ENCODE peak calls at places on chromosome 9, in five cellular contexts. L is H1, G is heart left ventricle, Q is IMR-90, Y is H9. K is an unnamed sample. For H3K4me1 and H3K27me3, the result is how much of the 10 kb centered on the place peaks cover.

GRCh38 chr9:32502996-32503395 is 23.0 kb downstream of the RIGI start:
- DNase-seq in L (no peak), G (no peak), Q (no peak), Y (no peak), K (peak)

GRCh38 chr9:96080364-96080763 is 204.9 kb downstream of the ERCC6L2 start:
- DNase-seq in L (no peak), G (no peak), Q (no peak), Y (no peak), K (no peak)

GRCh38 chr9:20209421-20210340 is 412.6 kb downstream of the MLLT3 start:
- DNase-seq in L (no peak), G (no peak), Q (no peak), Y (no peak), K (no peak)

GRCh38 chr9:79665926-79666325 is 94.2 kb downstream of the TLE4 start:
- DNase-seq in L (no peak), G (no peak), Q (no peak), Y (no peak), K (no peak)

GRCh38 chr9:133887540-133888047 is 104.5 kb downstream of the VAV2 start:
- DNase-seq in L (no peak), G (no peak), Q (no peak), Y (no peak), K (no peak)

GRCh38 chr9:129838707-129839259 is 3.5 kb downstream of the USP20 start:
- DNase-seq in L (no peak), G (no peak), Q (peak), Y (no peak), K (no peak)

GRCh38 chr9:75378036-75378435 is 289.7 kb downstream of the OSTF1 start:
- DNase-seq in L (no peak), G (peak), Q (no peak), Y (no peak), K (no peak)

GRCh38 chr9:99868845-99869244 is 37.6 kb upstream of the STX17 start:
- DNase-seq in L (no peak), G (no peak), Q (peak), Y (no peak), K (no peak)

GRCh38 chr9:14441976-14442651 is 128.2 kb upstream of the NFIB start:
- DNase-seq in L (no peak), G (no peak), Q (peak), Y (peak), K (peak)

GRCh38 chr9:80648336-80648735 is 1041.0 kb downstream of the TLE1 start:
- DNase-seq in L (no peak), G (no peak), Q (peak), Y (no peak), K (no peak)

GRCh38 chr9:91541744-91542143 is 118.1 kb upstream of the NFIL3 start:
- DNase-seq in L (no peak), G (no peak), Q (peak), Y (no peak), K (no peak)

GRCh38 chr9:92808726-92809451 is 44.3 kb upstream of the BICD2 start:
- DNase-seq in L (peak), G (peak), Q (peak), Y (peak), K (peak)

GRCh38 chr9:69577123-69577522 is 95.0 kb downstream of the APBA1 start:
- DNase-seq in L (no peak), G (no peak), Q (peak), Y (no peak), K (no peak)

GRCh38 chr9:91714020-91714721 is 235.9 kb downstream of the ROR2 start:
- DNase-seq in L (peak), G (peak), Q (peak), Y (peak), K (peak)

GRCh38 chr9:83583151-83584014 is 39.6 kb upstream of the IDNK start:
- DNase-seq in L (peak), G (no peak), Q (peak), Y (peak), K (peak)

GRCh38 chr9:2000314-2000713 is 14.8 kb upstream of the SMARCA2 start:
- DNase-seq in L (no peak), G (no peak), Q (no peak), Y (no peak), K (no peak)

GRCh38 chr9:112380102-112380581 is at the start of gene HSDL2:
- DNase-seq in L (no peak), G (no peak), Q (peak), Y (no peak), K (no peak)

GRCh38 chr9:109887079-109887478 is 107.1 kb downstream of the PALM2AKAP2 start:
- DNase-seq in L (no peak), G (no peak), Q (peak), Y (no peak), K (no peak)

GRCh38 chr9:14313378-14313940 is 482 bp downstream of the NFIB start:
- DNase-seq in L (no peak), G (peak), Q (peak), Y (peak), K (peak)

GRCh38 chr9:2126331-2126789 is 111.2 kb downstream of the SMARCA2 start:
- DNase-seq in L (no peak), G (no peak), Q (peak), Y (no peak), K (no peak)

GRCh38 chr9:3898371-3899218 is 372.8 kb upstream of the RFX3 start:
- DNase-seq in L (no peak), G (no peak), Q (no peak), Y (no peak), K (no peak)

GRCh38 chr9:129242971-129243561 is 65.0 kb upstream of the IER5L start:
- DNase-seq in L (no peak), G (peak), Q (peak), Y (no peak), K (no peak)

GRCh38 chr9:96567203-96567700 is 52.4 kb downstream of the CDC14B start:
- DNase-seq in L (peak), G (peak), Q (no peak), Y (peak), K (no peak)

GRCh38 chr9:2014696-2015580 is at the start of gene SMARCA2:
- DNase-seq in L (no peak), G (peak), Q (peak), Y (peak), K (peak)

GRCh38 chr9:136170291-136170901 is 34.5 kb downstream of the LHX3 start:
- DNase-seq in L (no peak), G (peak), Q (no peak), Y (peak), K (peak)

GRCh38 chr9:12849486-12850010 is 74.7 kb downstream of the LURAP1L start:
- DNase-seq in L (no peak), G (no peak), Q (peak), Y (no peak), K (no peak)

GRCh38 chr9:4099961-4100360 is 199.9 kb downstream of the GLIS3 start:
- DNase-seq in L (no peak), G (no peak), Q (no peak), Y (no peak), K (no peak)

GRCh38 chr9:102459828-102460227 is 535.3 kb upstream of the CYLC2 start:
- DNase-seq in L (no peak), G (no peak), Q (no peak), Y (no peak), K (no peak)

GRCh38 chr9:36445800-36446361 is 45.8 kb upstream of the RNF38 start:
- DNase-seq in L (no peak), G (no peak), Q (no peak), Y (no peak), K (no peak)

GRCh38 chr9:77647659-77648457 is at the start of gene GNA14:
- DNase-seq in L (no peak), G (peak), Q (no peak), Y (peak), K (peak)

GRCh38 chr9:72292874-72293607 is 72.0 kb downstream of the ZFAND5 start:
- DNase-seq in L (no peak), G (no peak), Q (peak), Y (no peak), K (no peak)

GRCh38 chr9:116100711-116101111 is 52.9 kb upstream of the PAPPA start:
- DNase-seq in L (no peak), G (no peak), Q (peak), Y (no peak), K (no peak)

GRCh38 chr9:18459958-18460584 is 13.9 kb upstream of the ADAMTSL1 start:
- DNase-seq in L (no peak), G (no peak), Q (peak), Y (no peak), K (no peak)

GRCh38 chr9:99018653-99019052 is 74.9 kb downstream of the COL15A1 start:
- DNase-seq in L (no peak), G (no peak), Q (no peak), Y (no peak), K (no peak)

GRCh38 chr9:125522328-125522725 is 184.7 kb downstream of the MAPKAP1 start:
- DNase-seq in L (no peak), G (no peak), Q (peak), Y (no peak), K (no peak)

GRCh38 chr9:107351382-107352045 is 68.4 kb downstream of the RAD23B start:
- DNase-seq in L (no peak), G (no peak), Q (no peak), Y (no peak), K (no peak)

GRCh38 chr9:124769451-124770358 is 1.4 kb downstream of the NR6A1 start:
- DNase-seq in L (no peak), G (no peak), Q (no peak), Y (peak), K (peak)

GRCh38 chr9:131838581-131839280 is 98.9 kb upstream of the RAPGEF1 start:
- DNase-seq in L (no peak), G (peak), Q (no peak), Y (peak), K (peak)

GRCh38 chr9:131836021-131836420 is 96.1 kb upstream of the RAPGEF1 start:
- DNase-seq in L (no peak), G (peak), Q (no peak), Y (no peak), K (peak)

GRCh38 chr9:131837836-131838235 is 98.0 kb upstream of the RAPGEF1 start:
- DNase-seq in L (no peak), G (peak), Q (no peak), Y (no peak), K (no peak)

GRCh38 chr9:131836607-131837315 is 96.9 kb upstream of the RAPGEF1 start:
- DNase-seq in L (no peak), G (peak), Q (no peak), Y (no peak), K (no peak)

DNA sequence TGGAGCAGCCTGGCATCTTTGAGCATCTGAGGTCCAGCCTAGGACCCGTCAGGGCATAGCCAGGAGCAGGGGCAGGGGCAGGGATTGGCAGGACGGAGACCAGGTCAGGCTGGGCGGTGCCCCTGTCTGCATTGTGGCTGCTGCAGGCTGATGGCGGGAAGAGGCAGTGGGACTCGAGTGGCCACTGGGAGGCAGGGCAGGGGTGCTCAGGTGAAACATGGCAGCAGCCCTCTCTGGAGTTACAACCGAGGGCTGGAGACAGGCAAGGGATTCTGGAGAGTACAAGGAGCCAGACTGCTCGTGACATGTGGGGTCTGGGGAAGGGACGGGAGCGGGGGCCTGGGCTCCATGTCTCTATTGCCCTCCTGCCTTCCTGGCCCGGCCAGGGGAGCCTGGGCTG is 97.4 kb upstream of the RAPGEF1 start:
- DNase-seq in L (no peak), G (peak), Q (no peak), Y (peak), K (peak)
- TF ChIP-seq CTCF in L (peak), G (peak), Q (peak), Y (peak), K (peak)

GRCh38 chr9:121736147-121736721 is 84.8 kb downstream of the DAB2IP start:
- DNase-seq in L (no peak), G (peak), Q (peak), Y (peak), K (peak)
- H3K4me1 ChIP-seq in L (under half), G (half or more), Q (under half), Y (under half), K (under half)

DNA sequence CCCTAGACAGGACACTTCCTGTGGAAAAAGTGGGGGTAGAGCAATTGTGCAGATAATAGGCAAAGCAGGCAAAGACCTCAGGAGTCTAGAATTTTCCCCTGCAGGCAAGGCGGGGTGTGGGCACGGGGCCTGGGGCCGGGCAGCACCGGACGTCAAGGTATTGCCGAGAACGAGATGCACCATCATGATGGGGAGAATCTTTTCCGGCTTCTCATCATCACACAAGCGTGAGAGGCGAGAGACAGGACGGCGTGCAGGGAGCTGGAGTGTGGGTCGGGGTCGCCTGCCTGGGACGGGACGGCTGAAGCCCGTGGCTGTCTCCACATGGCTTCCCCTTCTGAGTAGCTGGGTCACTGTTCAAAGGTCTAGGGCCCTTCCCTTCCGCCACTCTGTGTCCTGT is 44.5 kb downstream of the OLFM1 start:
- DNase-seq in L (no peak), G (no peak), Q (no peak), Y (no peak), K (no peak)
- H3K27me3 ChIP-seq in L (under half), G (half or more), Q (under half), Y (under half), K (under half)

GRCh38 chr9:137174722-137175293 is 3.0 kb upstream of the TMEM210 start:
- DNase-seq in L (no peak), G (no peak), Q (no peak), Y (peak), K (peak)

GRCh38 chr9:137173795-137174664 is 2.2 kb upstream of the TMEM210 start:
- DNase-seq in L (no peak), G (no peak), Q (no peak), Y (no peak), K (no peak)

GRCh38 chr9:137178201-137178938 is 6.5 kb upstream of the TMEM210 start:
- DNase-seq in L (no peak), G (no peak), Q (no peak), Y (no peak), K (no peak)

GRCh38 chr9:137175345-137175961 is 3.6 kb upstream of the TMEM210 start:
- DNase-seq in L (no peak), G (no peak), Q (no peak), Y (peak), K (peak)

GRCh38 chr9:137176302-137177182 is 4.7 kb upstream of the TMEM210 start:
- DNase-seq in L (no peak), G (no peak), Q (peak), Y (peak), K (peak)
- TF ChIP-seq CTCF in L (peak), G (no peak), Q (peak), Y (peak), K (peak)

GRCh38 chr9:655875-656274 is 185.6 kb upstream of the DMRT1 start:
- DNase-seq in L (no peak), G (peak), Q (no peak), Y (no peak), K (no peak)

GRCh38 chr9:660227-660626 is 181.3 kb upstream of the DMRT1 start:
- DNase-seq in L (no peak), G (no peak), Q (no peak), Y (no peak), K (no peak)

GRCh38 chr9:653856-654387 is 187.6 kb upstream of the DMRT1 start:
- DNase-seq in L (no peak), G (no peak), Q (no peak), Y (no peak), K (no peak)

GRCh38 chr9:659286-659685 is 182.2 kb upstream of the DMRT1 start:
- DNase-seq in L (no peak), G (no peak), Q (no peak), Y (no peak), K (no peak)

DNA sequence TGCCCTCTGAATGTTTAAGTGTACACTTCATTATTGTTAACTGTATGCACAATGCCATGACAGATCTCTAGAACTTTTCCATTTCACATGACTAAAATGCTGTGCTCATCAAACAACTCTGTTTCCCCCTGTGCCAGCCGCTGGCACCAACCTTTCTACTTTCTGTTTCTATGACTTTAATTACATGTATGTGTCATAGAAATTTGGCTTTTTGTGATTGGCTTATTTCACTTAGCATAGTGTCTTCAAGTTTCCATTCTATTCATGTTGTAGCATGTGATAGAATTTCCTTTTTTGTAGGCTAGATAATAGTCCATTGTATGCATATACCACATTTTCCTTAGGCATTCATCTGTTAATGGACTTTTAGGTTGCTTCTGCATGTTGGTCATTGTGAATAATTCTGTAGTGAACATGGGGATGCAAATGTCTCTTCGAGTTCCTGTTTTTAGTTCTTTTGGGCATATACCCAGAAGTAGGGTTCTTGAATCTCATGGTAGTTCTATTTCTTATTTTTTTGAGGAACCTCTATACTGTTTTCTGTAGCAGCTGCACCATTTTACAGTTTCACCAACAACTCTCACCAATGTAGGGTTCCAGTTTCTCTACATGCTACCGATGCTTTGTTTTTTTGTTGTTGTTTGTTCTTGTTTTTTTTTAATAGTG is 184.4 kb upstream of the DMRT1 start:
- DNase-seq in L (no peak), G (no peak), Q (no peak), Y (no peak), K (no peak)
- H3K4me1 ChIP-seq in L (under half), G (half or more), Q (under half), Y (under half), K (under half)

DNA sequence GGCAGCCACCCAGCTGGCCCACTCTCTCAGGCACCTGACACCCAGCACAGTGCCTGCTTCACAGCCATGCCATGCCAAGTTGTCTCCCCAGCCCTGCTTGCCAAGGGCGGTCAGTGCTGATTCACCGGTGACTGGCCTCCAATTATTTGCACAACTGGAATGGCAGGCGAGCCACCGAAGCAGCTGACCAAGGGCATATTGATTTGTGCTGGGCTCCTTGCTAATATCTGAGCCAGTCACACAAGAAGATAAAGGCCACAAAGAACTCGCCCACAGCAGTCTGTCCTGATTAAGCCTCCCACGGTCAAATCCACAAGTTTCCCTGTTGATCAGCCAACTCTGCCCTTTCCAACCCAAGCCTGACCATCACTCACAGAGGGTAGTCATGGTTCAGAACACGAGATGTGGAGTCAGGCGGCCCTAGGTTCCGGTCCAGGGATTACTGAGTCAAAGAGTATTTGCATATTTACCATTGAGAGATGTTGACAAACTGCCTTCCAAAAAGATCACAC is 6.4 kb upstream of the EEIG1 start:
- DNase-seq in L (no peak), G (peak), Q (no peak), Y (no peak), K (no peak)
- H3K27me3 ChIP-seq in L (under half), G (under half), Q (under half), Y (under half), K (under half)

DNA sequence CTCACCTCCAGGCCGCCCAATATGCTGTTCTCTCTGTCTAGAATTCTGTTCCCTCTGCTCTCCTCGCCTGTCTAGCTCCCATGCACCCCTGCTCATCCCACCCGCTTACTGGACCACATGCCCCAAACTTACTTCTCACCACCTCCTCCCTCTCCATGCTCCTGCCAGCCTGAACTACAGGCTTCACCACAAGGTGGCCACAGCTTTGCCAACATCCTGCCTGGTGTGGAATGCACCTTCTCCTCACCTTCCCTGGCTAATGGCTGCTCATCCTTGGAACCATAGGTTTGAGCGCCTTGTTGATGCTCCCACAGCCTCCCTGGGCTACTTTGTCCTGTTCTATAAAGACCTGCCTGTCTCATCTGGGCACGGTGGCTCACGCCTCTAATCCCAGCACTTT is 9.6 kb downstream of the LAMC3 start:
- DNase-seq in L (no peak), G (peak), Q (no peak), Y (peak), K (no peak)
- TF ChIP-seq CTCF in L (peak), G (no peak), Q (no peak), Y (peak), K (peak)

GRCh38 chr9:88992556-88992955 is 1.3 kb downstream of the S1PR3 start:
- DNase-seq in L (no peak), G (no peak), Q (no peak), Y (no peak), K (no peak)
- H3K4me1 ChIP-seq in L (under half), G (under half), Q (under half), Y (under half), K (under half)

GRCh38 chr9:126684965-126685465 is 71.3 kb downstream of the LMX1B start:
- DNase-seq in L (no peak), G (no peak), Q (no peak), Y (no peak), K (no peak)

GRCh38 chr9:126682928-126683697 is 69.4 kb downstream of the LMX1B start:
- DNase-seq in L (no peak), G (no peak), Q (no peak), Y (peak), K (peak)

GRCh38 chr9:126682113-126682810 is 68.5 kb downstream of the LMX1B start:
- DNase-seq in L (no peak), G (no peak), Q (no peak), Y (peak), K (peak)

GRCh38 chr9:126684345-126684744 is 70.6 kb downstream of the LMX1B start:
- DNase-seq in L (no peak), G (no peak), Q (no peak), Y (no peak), K (no peak)

GRCh38 chr9:126683698-126684044 is 69.9 kb downstream of the LMX1B start:
- DNase-seq in L (no peak), G (no peak), Q (no peak), Y (no peak), K (no peak)
- H3K27me3 ChIP-seq in L (under half), G (half or more), Q (half or more), Y (under half), K (half or more)